ENCODE peak calls at places on chromosomes 7 and 10, in eight cellular contexts. One of them, this sample, is unnamed.

GRCh38 chr10:90417056-90417455 is 440.8 kb downstream of the HTR7 start:
- DNase-seq in ovary: no peak
- DNase-seq in psoas muscle: no peak
- DNase-seq in A549: no peak
- DNase-seq in IMR-90: peak
- DNase-seq in adrenal gland: no peak
- DNase-seq in neural progenitor cell: no peak
- DNase-seq in astrocyte of the spinal cord: peak
- DNase-seq in this sample: peak

GRCh38 chr10:13684813-13685511 is 98.2 kb downstream of the PRPF18 start:
- DNase-seq in ovary: no peak
- DNase-seq in psoas muscle: no peak
- DNase-seq in A549: no peak
- DNase-seq in IMR-90: no peak
- DNase-seq in adrenal gland: no peak
- DNase-seq in neural progenitor cell: no peak
- DNase-seq in astrocyte of the spinal cord: peak
- DNase-seq in this sample: peak

GRCh38 chr7:95398155-95398940 is 2.2 kb upstream of the PON3 start:
- DNase-seq in ovary: no peak
- DNase-seq in psoas muscle: no peak
- DNase-seq in A549: no peak
- DNase-seq in IMR-90: no peak
- DNase-seq in adrenal gland: no peak
- DNase-seq in neural progenitor cell: no peak
- DNase-seq in astrocyte of the spinal cord: no peak
- DNase-seq in this sample: no peak

GRCh38 chr7:130961128-130961601 is 227.2 kb upstream of the KLF14 start:
- DNase-seq in ovary: no peak
- DNase-seq in psoas muscle: no peak
- DNase-seq in A549: no peak
- DNase-seq in IMR-90: peak
- DNase-seq in adrenal gland: no peak
- DNase-seq in neural progenitor cell: no peak
- DNase-seq in astrocyte of the spinal cord: peak
- DNase-seq in this sample: peak

GRCh38 chr10:129648866-129649265 is 181.8 kb downstream of the MGMT start:
- DNase-seq in ovary: no peak
- DNase-seq in psoas muscle: no peak
- DNase-seq in A549: no peak
- DNase-seq in IMR-90: no peak
- DNase-seq in adrenal gland: no peak
- DNase-seq in neural progenitor cell: no peak
- DNase-seq in astrocyte of the spinal cord: no peak
- DNase-seq in this sample: no peak

GRCh38 chr10:101512741-101513140 is 75.3 kb downstream of the POLL start:
- DNase-seq in ovary: no peak
- DNase-seq in psoas muscle: no peak
- DNase-seq in A549: no peak
- DNase-seq in IMR-90: peak
- DNase-seq in adrenal gland: no peak
- DNase-seq in neural progenitor cell: no peak
- DNase-seq in astrocyte of the spinal cord: peak
- DNase-seq in this sample: peak

GRCh38 chr7:73521636-73522080 is 435 bp downstream of the BAZ1B start:
- DNase-seq in ovary: no peak
- DNase-seq in psoas muscle: peak
- DNase-seq in A549: peak
- DNase-seq in IMR-90: peak
- DNase-seq in adrenal gland: peak
- DNase-seq in neural progenitor cell: no peak
- DNase-seq in astrocyte of the spinal cord: peak
- DNase-seq in this sample: peak

GRCh38 chr7:33186187-33186586 is 56.8 kb downstream of the BBS9 start:
- DNase-seq in ovary: no peak
- DNase-seq in psoas muscle: no peak
- DNase-seq in A549: no peak
- DNase-seq in IMR-90: peak
- DNase-seq in adrenal gland: no peak
- DNase-seq in neural progenitor cell: peak
- DNase-seq in astrocyte of the spinal cord: peak
- DNase-seq in this sample: peak

GRCh38 chr7:53119514-53119933 is 84.1 kb downstream of the POM121L12 start:
- DNase-seq in ovary: no peak
- DNase-seq in psoas muscle: no peak
- DNase-seq in A549: no peak
- DNase-seq in IMR-90: no peak
- DNase-seq in adrenal gland: no peak
- DNase-seq in neural progenitor cell: no peak
- DNase-seq in astrocyte of the spinal cord: peak
- DNase-seq in this sample: no peak

GRCh38 chr10:111646021-111646420 is 537.5 kb downstream of the GPAM start:
- DNase-seq in ovary: no peak
- DNase-seq in psoas muscle: no peak
- DNase-seq in A549: no peak
- DNase-seq in IMR-90: no peak
- DNase-seq in adrenal gland: no peak
- DNase-seq in neural progenitor cell: no peak
- DNase-seq in astrocyte of the spinal cord: peak
- DNase-seq in this sample: peak

GRCh38 chr7:2575733-2576350 is 17.1 kb downstream of the IQCE start:
- DNase-seq in ovary: no peak
- DNase-seq in psoas muscle: peak
- DNase-seq in A549: no peak
- DNase-seq in IMR-90: peak
- DNase-seq in adrenal gland: no peak
- DNase-seq in neural progenitor cell: no peak
- DNase-seq in astrocyte of the spinal cord: peak
- DNase-seq in this sample: no peak

GRCh38 chr7:72446566-72447462 is 34.7 kb upstream of the CALN1 start:
- DNase-seq in ovary: no peak
- DNase-seq in psoas muscle: no peak
- DNase-seq in A549: no peak
- DNase-seq in IMR-90: no peak
- DNase-seq in adrenal gland: no peak
- DNase-seq in neural progenitor cell: peak
- DNase-seq in astrocyte of the spinal cord: no peak
- DNase-seq in this sample: no peak

GRCh38 chr10:51861731-51862130 is 162.3 kb upstream of the CSTF2T start:
- DNase-seq in ovary: no peak
- DNase-seq in psoas muscle: peak
- DNase-seq in A549: no peak
- DNase-seq in IMR-90: no peak
- DNase-seq in adrenal gland: no peak
- DNase-seq in neural progenitor cell: no peak
- DNase-seq in astrocyte of the spinal cord: no peak
- DNase-seq in this sample: no peak

GRCh38 chr7:44757311-44757710 is 8.7 kb downstream of the ZMIZ2 start:
- DNase-seq in ovary: no peak
- DNase-seq in psoas muscle: no peak
- DNase-seq in A549: no peak
- DNase-seq in IMR-90: no peak
- DNase-seq in adrenal gland: no peak
- DNase-seq in neural progenitor cell: no peak
- DNase-seq in astrocyte of the spinal cord: no peak
- DNase-seq in this sample: no peak

DNA sequence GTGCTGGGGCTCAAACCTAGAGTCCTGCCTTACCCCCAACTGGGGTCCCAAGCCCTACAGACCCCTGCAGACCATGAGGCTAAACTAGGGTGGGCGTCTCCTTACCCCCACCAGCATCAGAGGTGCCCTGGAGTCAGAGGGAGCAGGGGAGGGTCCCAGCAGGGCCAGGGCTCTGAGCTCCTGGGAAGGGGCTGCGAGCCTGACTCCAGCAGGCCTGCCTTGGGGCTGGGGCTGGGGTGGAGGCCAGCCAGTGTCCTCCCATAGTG is 1.3 kb downstream of the SNCG start:
- DNase-seq in ovary: no peak
- DNase-seq in psoas muscle: no peak
- DNase-seq in A549: no peak
- DNase-seq in IMR-90: no peak
- DNase-seq in adrenal gland: no peak
- DNase-seq in neural progenitor cell: no peak
- DNase-seq in astrocyte of the spinal cord: no peak
- DNase-seq in this sample: no peak
- H3K4me3 ChIP-seq in ovary: no peak
- H3K4me3 ChIP-seq in psoas muscle: peak
- H3K4me3 ChIP-seq in A549: no peak
- H3K4me3 ChIP-seq in IMR-90: no peak
- H3K4me3 ChIP-seq in adrenal gland: no peak
- H3K4me3 ChIP-seq in neural progenitor cell: no peak
- H3K4me3 ChIP-seq in astrocyte of the spinal cord: no peak
- H3K4me3 ChIP-seq in this sample: no peak

GRCh38 chr7:93622036-93622714 is 47.7 kb upstream of the CALCR start:
- DNase-seq in ovary: no peak
- DNase-seq in psoas muscle: no peak
- DNase-seq in A549: peak
- DNase-seq in IMR-90: peak
- DNase-seq in adrenal gland: no peak
- DNase-seq in neural progenitor cell: peak
- DNase-seq in astrocyte of the spinal cord: peak
- DNase-seq in this sample: peak
- TF ChIP-seq CTCF in ovary: no peak
- TF ChIP-seq CTCF in psoas muscle: no peak
- TF ChIP-seq CTCF in A549: peak
- TF ChIP-seq CTCF in IMR-90: peak
- TF ChIP-seq CTCF in adrenal gland: no peak
- TF ChIP-seq CTCF in neural progenitor cell: peak
- TF ChIP-seq CTCF in astrocyte of the spinal cord: peak
- TF ChIP-seq CTCF in this sample: peak

DNA sequence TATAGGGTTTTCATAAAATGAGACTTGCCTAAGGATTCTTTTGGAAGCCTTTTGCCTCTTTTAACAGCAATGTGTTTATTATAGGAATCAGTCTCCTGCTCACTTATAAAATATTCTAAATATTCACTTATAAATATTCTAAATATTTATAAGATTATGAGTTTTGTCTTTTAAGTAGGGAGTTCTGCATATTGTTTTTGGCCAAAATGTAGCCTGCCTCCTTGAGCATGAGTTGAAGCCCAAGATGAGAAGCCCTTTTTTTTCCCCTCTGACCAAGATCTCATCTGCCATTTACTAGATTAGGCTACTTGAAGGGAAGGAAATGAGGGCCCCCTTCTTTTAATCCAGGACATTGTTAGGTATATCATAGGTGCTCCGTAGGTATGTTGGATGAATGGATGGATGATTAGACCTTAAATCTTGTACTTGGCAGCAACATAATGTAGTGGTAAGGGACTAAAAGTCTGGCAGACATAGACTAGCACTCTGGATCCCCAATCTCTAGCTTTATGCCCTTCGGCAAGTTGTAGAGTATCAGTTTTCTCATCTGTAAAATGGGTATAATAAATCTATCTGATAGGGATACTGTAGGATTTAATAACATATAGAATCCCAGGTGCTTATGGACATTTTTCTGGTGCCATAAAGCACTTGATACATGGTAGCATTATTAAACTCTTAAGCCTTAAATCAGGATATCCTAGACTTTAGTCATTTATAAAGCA is 59.1 kb downstream of the ARID5B start:
- DNase-seq in ovary: no peak
- DNase-seq in psoas muscle: no peak
- DNase-seq in A549: no peak
- DNase-seq in IMR-90: peak
- DNase-seq in adrenal gland: no peak
- DNase-seq in neural progenitor cell: no peak
- DNase-seq in astrocyte of the spinal cord: no peak
- DNase-seq in this sample: no peak
- H3K4me3 ChIP-seq in ovary: no peak
- H3K4me3 ChIP-seq in psoas muscle: no peak
- H3K4me3 ChIP-seq in A549: no peak
- H3K4me3 ChIP-seq in IMR-90: no peak
- H3K4me3 ChIP-seq in adrenal gland: no peak
- H3K4me3 ChIP-seq in neural progenitor cell: no peak
- H3K4me3 ChIP-seq in astrocyte of the spinal cord: no peak
- H3K4me3 ChIP-seq in this sample: no peak

GRCh38 chr10:60497364-60497763 is 107.7 kb upstream of the ANK3 start:
- DNase-seq in ovary: no peak
- DNase-seq in psoas muscle: no peak
- DNase-seq in A549: no peak
- DNase-seq in IMR-90: no peak
- DNase-seq in adrenal gland: no peak
- DNase-seq in neural progenitor cell: no peak
- DNase-seq in astrocyte of the spinal cord: no peak
- DNase-seq in this sample: no peak

GRCh38 chr10:60494774-60495173 is 105.1 kb upstream of the ANK3 start:
- DNase-seq in ovary: no peak
- DNase-seq in psoas muscle: no peak
- DNase-seq in A549: no peak
- DNase-seq in IMR-90: no peak
- DNase-seq in adrenal gland: no peak
- DNase-seq in neural progenitor cell: no peak
- DNase-seq in astrocyte of the spinal cord: no peak
- DNase-seq in this sample: no peak

GRCh38 chr10:60491162-60491561 is 101.5 kb upstream of the ANK3 start:
- DNase-seq in ovary: no peak
- DNase-seq in psoas muscle: no peak
- DNase-seq in A549: no peak
- DNase-seq in IMR-90: no peak
- DNase-seq in adrenal gland: no peak
- DNase-seq in neural progenitor cell: no peak
- DNase-seq in astrocyte of the spinal cord: no peak
- DNase-seq in this sample: no peak

GRCh38 chr10:60496181-60496580 is 106.5 kb upstream of the ANK3 start:
- DNase-seq in ovary: no peak
- DNase-seq in psoas muscle: no peak
- DNase-seq in A549: no peak
- DNase-seq in IMR-90: no peak
- DNase-seq in adrenal gland: no peak
- DNase-seq in neural progenitor cell: no peak
- DNase-seq in astrocyte of the spinal cord: no peak
- DNase-seq in this sample: peak

DNA sequence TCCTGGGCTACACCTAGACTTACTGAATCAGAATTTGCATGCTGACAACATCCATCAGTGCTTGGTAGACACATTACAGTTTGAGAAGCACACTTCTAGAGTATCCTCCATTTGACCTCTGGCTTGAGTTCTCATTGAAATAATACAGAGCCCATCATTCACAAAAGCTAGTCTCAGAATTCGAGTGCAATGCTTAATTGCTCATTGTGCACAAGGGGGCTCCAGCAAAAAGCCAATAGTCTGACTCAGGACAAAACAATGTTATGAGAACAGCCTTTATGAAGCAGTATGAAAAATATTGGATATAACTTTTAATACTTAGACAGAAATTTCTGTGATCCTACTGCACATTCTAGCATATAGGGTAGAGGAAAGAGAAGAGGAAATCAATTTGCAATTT is 105.7 kb upstream of the ANK3 start:
- DNase-seq in ovary: no peak
- DNase-seq in psoas muscle: no peak
- DNase-seq in A549: no peak
- DNase-seq in IMR-90: peak
- DNase-seq in adrenal gland: no peak
- DNase-seq in neural progenitor cell: no peak
- DNase-seq in astrocyte of the spinal cord: peak
- DNase-seq in this sample: peak
- TF ChIP-seq CTCF in ovary: no peak
- TF ChIP-seq CTCF in psoas muscle: no peak
- TF ChIP-seq CTCF in A549: no peak
- TF ChIP-seq CTCF in IMR-90: no peak
- TF ChIP-seq CTCF in adrenal gland: no peak
- TF ChIP-seq CTCF in neural progenitor cell: no peak
- TF ChIP-seq CTCF in astrocyte of the spinal cord: peak
- TF ChIP-seq CTCF in this sample: peak

GRCh38 chr7:35035511-35035921 is 1.8 kb downstream of the DPY19L1 start:
- DNase-seq in ovary: no peak
- DNase-seq in psoas muscle: no peak
- DNase-seq in A549: peak
- DNase-seq in IMR-90: peak
- DNase-seq in adrenal gland: no peak
- DNase-seq in neural progenitor cell: peak
- DNase-seq in astrocyte of the spinal cord: peak
- DNase-seq in this sample: peak
- H3K4me3 ChIP-seq in ovary: no peak
- H3K4me3 ChIP-seq in psoas muscle: peak
- H3K4me3 ChIP-seq in A549: peak
- H3K4me3 ChIP-seq in IMR-90: peak
- H3K4me3 ChIP-seq in adrenal gland: no peak
- H3K4me3 ChIP-seq in neural progenitor cell: peak
- H3K4me3 ChIP-seq in astrocyte of the spinal cord: peak
- H3K4me3 ChIP-seq in this sample: peak

This sample was measured in fibroblast of the aortic adventitia.